ENCODE peak calls at places on chromosome 15, in eight cellular contexts. Q, B, K, H, R, T, X and A are unnamed samples.

GRCh38 chr15:94234300-94234699 is 2.9 kb downstream of the MCTP2 start:
- DNase-seq in B (no peak), Q (no peak), R (no peak), K (no peak), X (no peak), H (no peak), T (no peak), A (peak)

GRCh38 chr15:63288778-63289378 is 11.5 kb downstream of the APH1B start:
- DNase-seq in X (no peak), R (peak), B (no peak), T (peak), Q (no peak), H (no peak), K (peak), A (peak)

GRCh38 chr15:75823860-75824613 is 19.2 kb upstream of the UBE2Q2 start:
- DNase-seq in B (no peak), Q (no peak), X (peak), H (peak), K (no peak), T (no peak), R (no peak), A (no peak)

GRCh38 chr15:68450192-68450591 is 18.2 kb upstream of the ITGA11 start:
- DNase-seq in X (no peak), T (no peak), B (no peak), Q (no peak), H (no peak), K (no peak), R (no peak), A (no peak)

GRCh38 chr15:41827290-41827879 is 507 bp upstream of the JMJD7 start:
- DNase-seq in H (peak), T (no peak), R (no peak), B (no peak), X (peak), Q (no peak), K (no peak), A (no peak)

GRCh38 chr15:90560229-90560771 is 30.6 kb downstream of the CRTC3 start:
- DNase-seq in B (no peak), X (peak), H (no peak), K (peak), T (no peak), Q (no peak), R (no peak), A (peak)

GRCh38 chr15:25763206-25763880 is 99.8 kb downstream of the ATP10A start:
- DNase-seq in Q (no peak), T (peak), X (no peak), B (no peak), H (no peak), R (peak), K (no peak), A (no peak)

GRCh38 chr15:53462631-53463030 is 296.8 kb downstream of the WDR72 start:
- DNase-seq in R (no peak), X (no peak), K (no peak), B (no peak), Q (no peak), H (no peak), T (no peak), A (no peak)

GRCh38 chr15:24848050-24848449 is 106.7 kb upstream of the SNRPN start:
- DNase-seq in X (peak), R (peak), Q (no peak), K (no peak), H (no peak), B (no peak), T (no peak), A (peak)

GRCh38 chr15:53843869-53844569 is 84.6 kb upstream of the WDR72 start:
- DNase-seq in Q (no peak), T (no peak), H (no peak), X (no peak), B (no peak), K (no peak), R (no peak), A (no peak)

GRCh38 chr15:37921527-37922385 is 12.7 kb upstream of the TMCO5A start:
- DNase-seq in H (peak), T (peak), K (no peak), Q (no peak), B (no peak), X (no peak), R (no peak), A (no peak)

GRCh38 chr15:101252836-101253235 is 988 bp upstream of the CHSY1 start:
- DNase-seq in Q (no peak), K (no peak), X (no peak), B (no peak), T (no peak), R (no peak), H (peak), A (no peak)

GRCh38 chr15:95458736-95459135 is 871.8 kb upstream of the NR2F2 start:
- DNase-seq in B (no peak), K (no peak), R (no peak), T (no peak), Q (no peak), X (no peak), H (no peak), A (peak)

GRCh38 chr15:40238927-40239591 is at the start of gene PAK6:
- DNase-seq in X (peak), R (peak), K (no peak), B (peak), T (peak), H (peak), Q (no peak), A (peak)

GRCh38 chr15:95019907-95020306 is 788.5 kb downstream of the MCTP2 start:
- DNase-seq in H (no peak), K (no peak), Q (no peak), R (no peak), B (no peak), X (no peak), T (no peak), A (no peak)

GRCh38 chr15:63494406-63494805 is 10.0 kb upstream of the USP3 start:
- DNase-seq in H (no peak), Q (no peak), X (no peak), R (no peak), K (no peak), B (peak), T (no peak), A (no peak)

GRCh38 chr15:81321667-81322066 is 2.3 kb downstream of the STARD5 start:
- DNase-seq in R (no peak), H (no peak), Q (no peak), T (no peak), K (no peak), X (no peak), B (no peak), A (no peak)

GRCh38 chr15:95174880-95175279 is 943.5 kb downstream of the MCTP2 start:
- DNase-seq in X (no peak), R (no peak), B (no peak), T (no peak), H (peak), K (peak), Q (no peak), A (peak)